ENCODE peak calls at places on chromosomes 11 and 22, in ten cellular contexts. H is HS-27A, F is brain microvascular endothelial cell, Q is EL, W is stromal cell of bone marrow, N is PC-9, C is BE2C, S is BJ, G is GM23248, L is HTR-8/SVneo. I is an unnamed sample.

GRCh38 chr11:70568504-70569172 is 170.3 kb downstream of the CTTN start:
- DNase-seq in H (no peak), F (peak), Q (peak), W (peak), N (no peak), C (no peak), S (no peak), G (peak), L (peak), I (no peak)

GRCh38 chr22:36510966-36511881 is 4.4 kb upstream of the FOXRED2 start:
- DNase-seq in H (no peak), F (peak), Q (peak), W (no peak), N (peak), C (peak), S (no peak), G (peak), L (peak), I (no peak)

GRCh38 chr11:96213500-96213899 is 129.5 kb downstream of the MAML2 start:
- DNase-seq in H (peak), F (peak), Q (peak), W (peak), N (no peak), C (no peak), S (peak), G (peak), L (peak), I (no peak)

GRCh38 chr22:33787645-33788456 is 132.4 kb downstream of the LARGE1 start:
- DNase-seq in H (no peak), F (no peak), Q (no peak), W (no peak), N (no peak), C (no peak), S (no peak), G (no peak), L (no peak), I (no peak)

GRCh38 chr11:123235687-123236261 is 40.7 kb upstream of the CLMP start:
- DNase-seq in H (no peak), F (no peak), Q (peak), W (peak), N (no peak), C (no peak), S (no peak), G (peak), L (no peak), I (no peak)

GRCh38 chr11:42407379-42407778 is 904.4 kb upstream of the API5 start:
- DNase-seq in H (no peak), F (peak), Q (no peak), W (no peak), N (no peak), C (peak), S (no peak), G (no peak), L (no peak), I (no peak)

GRCh38 chr22:38317995-38318715 is 922 bp upstream of the CSNK1E start:
- DNase-seq in H (peak), F (peak), Q (peak), W (peak), N (peak), C (peak), S (peak), G (peak), L (peak), I (no peak)

GRCh38 chr11:117958949-117959348 is 27.2 kb upstream of the IL10RA start:
- DNase-seq in H (no peak), F (no peak), Q (no peak), W (no peak), N (no peak), C (no peak), S (no peak), G (no peak), L (no peak), I (no peak)

GRCh38 chr11:104151404-104152204 is 12.3 kb downstream of the PDGFD start:
- DNase-seq in H (no peak), F (no peak), Q (peak), W (no peak), N (no peak), C (no peak), S (no peak), G (peak), L (no peak), I (no peak)

GRCh38 chr11:72643547-72643946 is 30.7 kb downstream of the PDE2A start:
- DNase-seq in H (peak), F (peak), Q (peak), W (peak), N (peak), C (no peak), S (no peak), G (peak), L (peak), I (no peak)

GRCh38 chr11:74024630-74025029 is 15.7 kb upstream of the UCP3 start:
- DNase-seq in H (peak), F (peak), Q (peak), W (peak), N (no peak), C (no peak), S (no peak), G (peak), L (peak), I (no peak)

GRCh38 chr22:34414467-34415440 is 494.5 kb upstream of the LARGE1 start:
- DNase-seq in H (no peak), F (no peak), Q (peak), W (peak), N (peak), C (peak), S (no peak), G (peak), L (no peak), I (peak)

GRCh38 chr11:41281131-41281742 is 178.2 kb downstream of the LRRC4C start:
- DNase-seq in H (no peak), F (peak), Q (no peak), W (no peak), N (no peak), C (no peak), S (peak), G (peak), L (no peak), I (no peak)

GRCh38 chr11:110989734-110990133 is 255.8 kb upstream of the POU2AF2 start:
- DNase-seq in H (no peak), F (no peak), Q (no peak), W (no peak), N (no peak), C (no peak), S (no peak), G (peak), L (no peak), I (no peak)

GRCh38 chr11:67998150-67999045 is 5.5 kb downstream of the UNC93B1 start:
- DNase-seq in H (no peak), F (no peak), Q (no peak), W (no peak), N (no peak), C (no peak), S (no peak), G (no peak), L (no peak), I (no peak)

GRCh38 chr11:34454308-34455032 is 15.7 kb downstream of the CAT start:
- DNase-seq in H (no peak), F (no peak), Q (no peak), W (no peak), N (no peak), C (no peak), S (no peak), G (no peak), L (no peak), I (peak)

GRCh38 chr22:42678894-42679293 is 29.7 kb upstream of the CYB5R3 start:
- DNase-seq in H (no peak), F (no peak), Q (no peak), W (no peak), N (no peak), C (no peak), S (no peak), G (no peak), L (no peak), I (no peak)

GRCh38 chr11:108663154-108663877 is 1.6 kb upstream of the DDX10 start:
- DNase-seq in H (no peak), F (no peak), Q (no peak), W (no peak), N (no peak), C (no peak), S (no peak), G (no peak), L (no peak), I (no peak)

GRCh38 chr11:61336171-61336935 is 3.3 kb downstream of the TKFC start:
- DNase-seq in H (peak), F (peak), Q (peak), W (peak), N (peak), C (peak), S (no peak), G (peak), L (peak), I (peak)

GRCh38 chr11:57325735-57326048 is 940 bp upstream of the TNKS1BP1 start:
- DNase-seq in H (no peak), F (no peak), Q (no peak), W (no peak), N (no peak), C (no peak), S (no peak), G (no peak), L (no peak), I (no peak)

GRCh38 chr11:64246874-64247728 is at the start of gene PPP1R14B:
- DNase-seq in H (no peak), F (peak), Q (peak), W (peak), N (peak), C (peak), S (no peak), G (peak), L (peak), I (peak)

GRCh38 chr11:85750646-85751045 is 60.3 kb downstream of the SYTL2 start:
- DNase-seq in H (no peak), F (no peak), Q (no peak), W (no peak), N (no peak), C (no peak), S (no peak), G (no peak), L (no peak), I (no peak)

I was measured in NCI-H2107.